ENCODE peak calls at places on chromosome 3, in eight cellular contexts. R, Q, Z, C, N, W, L and Y are unnamed samples.

GRCh38 chr3:133944641-133945441 is 49.2 kb upstream of the RAB6B start:
- DNase-seq in W (no peak), N (no peak), L (peak), Z (no peak), Q (no peak), C (no peak), R (peak), Y (peak)

GRCh38 chr3:143201870-143202269 is 82.3 kb downstream of the CHST2 start:
- DNase-seq in W (no peak), L (no peak), R (no peak), Z (no peak), N (no peak), Q (no peak), C (no peak), Y (no peak)

GRCh38 chr3:28677581-28677980 is 329.0 kb upstream of the AZI2 start:
- DNase-seq in C (no peak), Q (no peak), Z (no peak), N (no peak), R (no peak), L (no peak), W (no peak), Y (no peak)

GRCh38 chr3:197392961-197393360 is 94.5 kb upstream of the DLG1 start:
- DNase-seq in W (no peak), Z (no peak), R (no peak), Q (no peak), L (no peak), N (no peak), C (no peak), Y (no peak)

GRCh38 chr3:11791339-11792200 is 55.1 kb downstream of the TAMM41 start:
- DNase-seq in L (no peak), W (no peak), Z (no peak), C (no peak), R (no peak), N (no peak), Q (no peak), Y (no peak)

GRCh38 chr3:124599779-124600693 is 130.2 kb upstream of the UMPS start:
- DNase-seq in C (no peak), Q (no peak), N (no peak), Z (no peak), L (peak), W (no peak), R (no peak), Y (no peak)

GRCh38 chr3:46407976-46408375 is 917 bp downstream of the CCRL2 start:
- DNase-seq in L (no peak), Q (no peak), C (no peak), N (no peak), R (no peak), W (no peak), Z (no peak), Y (no peak)

GRCh38 chr3:81216192-81216591 is 545.3 kb downstream of the GBE1 start:
- DNase-seq in Z (no peak), R (no peak), N (no peak), L (no peak), Q (no peak), W (no peak), C (no peak), Y (no peak)

DNA sequence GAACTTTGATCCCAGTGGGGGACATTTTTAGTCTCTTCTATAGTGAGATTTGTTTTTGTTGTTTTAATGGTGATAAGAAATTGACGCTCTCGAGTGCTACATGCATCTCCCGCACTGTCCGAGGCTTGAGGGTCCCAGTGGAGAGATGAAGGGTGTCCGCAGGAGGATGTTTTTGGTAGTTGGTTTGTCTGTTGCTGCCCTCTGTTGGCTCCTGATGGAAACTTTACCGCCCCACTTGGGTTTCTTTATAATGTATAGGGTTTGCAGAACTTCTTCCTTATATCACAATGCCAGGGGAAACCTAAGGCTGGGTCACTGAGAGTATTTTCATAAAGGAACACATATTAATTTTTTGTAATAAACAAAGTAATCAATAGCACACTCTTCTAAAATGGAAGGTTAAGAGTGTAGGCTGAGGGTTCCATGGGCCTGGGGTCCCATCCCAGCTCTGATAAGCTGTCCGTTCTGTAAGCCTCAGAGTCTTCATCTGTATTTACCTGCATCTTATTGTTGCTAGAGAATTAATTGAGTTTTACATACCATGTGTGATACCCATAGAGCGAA is 185.3 kb upstream of the FEZF2 start:
- DNase-seq in N (no peak), W (no peak), C (no peak), L (no peak), R (peak), Q (no peak), Z (no peak), Y (no peak)
- TF ChIP-seq CTCF in N (no peak), W (no peak), C (no peak), L (no peak), R (no peak), Q (no peak), Z (peak), Y (no peak)

DNA sequence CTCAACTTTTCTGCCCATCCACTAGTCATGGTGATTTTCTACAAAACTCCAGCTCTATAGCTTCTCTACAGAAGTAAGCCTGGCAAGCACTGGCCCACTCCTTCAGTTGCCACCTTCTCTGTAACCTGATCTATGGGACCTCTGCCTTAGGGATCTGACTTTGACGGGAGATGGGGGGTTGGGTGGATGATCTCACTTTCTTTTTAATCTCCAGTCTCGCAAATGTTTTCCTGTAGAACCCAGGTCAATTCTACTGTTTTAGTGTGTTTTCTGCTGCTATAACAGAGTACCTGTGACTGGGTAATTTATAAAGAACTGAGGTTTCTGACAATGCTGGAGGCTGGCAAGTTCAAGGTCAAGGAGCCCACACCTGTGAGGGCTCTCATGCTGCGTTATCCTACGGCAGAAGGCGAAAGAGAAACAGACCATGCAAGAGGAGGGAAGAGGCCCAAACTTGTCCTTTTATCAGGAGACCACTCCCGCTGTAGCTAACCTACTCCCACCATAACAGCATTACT is 189.9 kb upstream of the THRB start:
- DNase-seq in Z (no peak), R (no peak), N (no peak), W (no peak), L (no peak), Q (no peak), C (no peak), Y (no peak)
- H3K4me3 ChIP-seq in Z (no peak), R (no peak), N (no peak), W (no peak), L (no peak), Q (no peak), C (no peak), Y (no peak)

DNA sequence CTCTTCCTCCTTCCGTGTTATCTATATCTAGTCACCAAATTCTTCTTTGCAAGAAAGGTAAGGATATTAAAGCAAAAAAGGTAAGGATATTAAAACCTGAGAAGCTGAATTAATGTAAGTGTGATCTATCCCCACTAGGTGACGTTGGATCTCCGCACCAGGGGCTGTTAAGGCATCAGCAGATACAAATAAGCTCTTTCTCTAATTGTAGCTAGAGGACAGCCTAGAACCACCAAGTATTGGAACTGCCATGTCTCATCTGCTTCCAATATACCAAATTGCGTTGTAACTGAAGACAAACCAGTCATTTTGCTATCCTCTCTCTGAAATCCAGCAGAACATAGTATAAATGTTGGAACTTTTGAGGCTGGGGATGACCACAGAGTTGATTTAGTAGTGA is 471.2 kb upstream of the TGFBR2 start:
- DNase-seq in L (no peak), Q (no peak), W (no peak), C (no peak), N (no peak), R (no peak), Z (no peak), Y (no peak)
- TF ChIP-seq CTCF in L (no peak), Q (no peak), W (no peak), C (no peak), N (no peak), R (no peak), Z (peak), Y (no peak)

GRCh38 chr3:39147711-39148115 is 5.7 kb downstream of the CSRNP1 start:
- DNase-seq in W (no peak), L (no peak), Z (no peak), R (peak), C (no peak), N (peak), Q (no peak), Y (no peak)
- H3K4me3 ChIP-seq in W (peak), L (no peak), Z (no peak), R (no peak), C (no peak), N (no peak), Q (no peak), Y (peak)

GRCh38 chr3:181336597-181336996 is 347.1 kb upstream of the DNAJC19 start:
- DNase-seq in C (no peak), L (no peak), W (no peak), Z (no peak), Q (no peak), R (no peak), N (no peak), Y (no peak)
- TF ChIP-seq CTCF in C (no peak), L (no peak), W (no peak), Z (no peak), Q (no peak), R (no peak), N (no peak), Y (no peak)

GRCh38 chr3:149648525-149648924 is 9.3 kb downstream of the WWTR1 start:
- DNase-seq in L (no peak), N (no peak), Z (no peak), C (no peak), W (no peak), Q (no peak), R (no peak), Y (no peak)
- H3K4me3 ChIP-seq in L (no peak), N (no peak), Z (no peak), C (no peak), W (no peak), Q (no peak), R (no peak), Y (peak)